ENCODE peak calls at places on chromosomes 4 and X, in ten cellular contexts. K is BE2C; A is SK-N-SH; H is pancreas; Z is cardiac muscle cell; B is HAP-1; Q is heart right ventricle; M is CD8-positive, alpha-beta memory T cell; R is psoas muscle; E is CD4-positive, alpha-beta memory T cell. D is an unnamed sample.
A peak's percentile ranks its signal among the peaks of the same experiment; 100 is the strongest.

GRCh38 chr4:74414149-74414809 is 30.7 kb upstream of the AREG start:
- DNase-seq in K (no peak), A (no peak), H (no peak), Z (no peak), B (no peak), Q (no peak), M (no peak), R (no peak), E (no peak), D (no peak)

GRCh38 chrX:50168305-50168704 is 32.5 kb downstream of the AKAP4 start:
- DNase-seq in K (no peak), A (no peak), H (no peak), Z (no peak), B (no peak), Q (no peak), M (no peak), R (no peak), E (no peak), D (no peak)

GRCh38 chr4:106695846-106696245 is 327.3 kb upstream of the GIMD1 start:
- DNase-seq in K (no peak), A (no peak), H (no peak), Z (no peak), B (no peak), Q (no peak), M (no peak), R (no peak), E (no peak), D (no peak)

GRCh38 chrX:23317799-23318724 is 16.6 kb upstream of the PTCHD1 start:
- DNase-seq in K (peak; percentile 46), A (peak; percentile 69), H (no peak), Z (peak; percentile 46), B (peak; percentile 28), Q (no peak), M (peak; percentile 4), R (no peak), E (peak; percentile 10), D (no peak)

GRCh38 chrX:132023896-132024386 is 839 bp downstream of the STK26 start:
- DNase-seq in K (no peak), A (no peak), H (no peak), Z (peak; percentile 68), B (peak; percentile 51), Q (no peak), M (peak; percentile 56), R (no peak), E (peak; percentile 54), D (peak; percentile 23)

GRCh38 chr4:3431446-3431993 is 10.2 kb upstream of the HGFAC start:
- DNase-seq in K (no peak), A (no peak), H (peak; percentile 46), Z (no peak), B (no peak), Q (no peak), M (no peak), R (no peak), E (no peak), D (no peak)

GRCh38 chrX:97860206-97860605 is 976.5 kb downstream of the RPA4 start:
- DNase-seq in K (no peak), A (no peak), H (no peak), Z (no peak), B (peak; percentile 63), Q (no peak), M (no peak), R (no peak), E (no peak), D (no peak)

GRCh38 chr4:184471872-184472539 is 2.3 kb downstream of the IRF2 start:
- DNase-seq in K (peak; percentile 52), A (peak; percentile 60), H (no peak), Z (no peak), B (no peak), Q (no peak), M (peak; percentile 31), R (no peak), E (peak; percentile 28), D (no peak)

GRCh38 chr4:168830777-168831512 is 179.1 kb downstream of the CBR4 start:
- DNase-seq in K (no peak), A (peak; percentile 32), H (no peak), Z (no peak), B (no peak), Q (no peak), M (no peak), R (no peak), E (no peak), D (no peak)

GRCh38 chr4:139767585-139767984 is 102.0 kb downstream of the MGST2 start:
- DNase-seq in K (no peak), A (no peak), H (no peak), Z (no peak), B (no peak), Q (no peak), M (no peak), R (no peak), E (no peak), D (no peak)

GRCh38 chr4:10781805-10782204 is 97.2 kb upstream of the CLNK start:
- DNase-seq in K (no peak), A (no peak), H (no peak), Z (no peak), B (no peak), Q (no peak), M (no peak), R (no peak), E (no peak), D (no peak)

GRCh38 chr4:183388777-183389176 is 55.7 kb upstream of the CDKN2AIP start:
- DNase-seq in K (no peak), A (no peak), H (no peak), Z (no peak), B (no peak), Q (no peak), M (no peak), R (no peak), E (no peak), D (no peak)

GRCh38 chr4:31998807-31999206 is 1278.6 kb downstream of the PCDH7 start:
- DNase-seq in K (no peak), A (no peak), H (no peak), Z (no peak), B (no peak), Q (no peak), M (no peak), R (no peak), E (no peak), D (no peak)

GRCh38 chrX:115449742-115450141 is 111.2 kb upstream of the PLS3 start:
- DNase-seq in K (peak; percentile 19), A (no peak), H (no peak), Z (no peak), B (no peak), Q (peak; percentile 54), M (no peak), R (peak; percentile 34), E (no peak), D (no peak)

GRCh38 chrX:68498044-68498507 is 775 bp upstream of the YIPF6 start:
- DNase-seq in K (no peak), A (peak; percentile 39), H (no peak), Z (no peak), B (peak; percentile 74), Q (no peak), M (no peak), R (no peak), E (peak; percentile 11), D (no peak)

GRCh38 chr4:16329132-16329796 is 103.0 kb upstream of the TAPT1 start:
- DNase-seq in K (no peak), A (no peak), H (no peak), Z (no peak), B (no peak), Q (no peak), M (no peak), R (no peak), E (no peak), D (no peak)

GRCh38 chr4:129059028-129059427 is 34.3 kb downstream of the SCLT1 start:
- DNase-seq in K (no peak), A (no peak), H (no peak), Z (no peak), B (no peak), Q (no peak), M (no peak), R (no peak), E (no peak), D (no peak)
- H3K9me3 ChIP-seq in K (no peaks in the 10 kb centered on the region), A (peaks cover 31% of the 10 kb centered on the region), H (no peaks in the 10 kb centered on the region), Z (no peaks in the 10 kb centered on the region), B (peaks cover 9% of the 10 kb centered on the region), Q (peaks cover 100% of the 10 kb centered on the region), M (peaks cover 61% of the 10 kb centered on the region), R (peaks cover 62% of the 10 kb centered on the region), E (peaks cover 51% of the 10 kb centered on the region), D (peaks cover 20% of the 10 kb centered on the region)

GRCh38 chr4:189861101-189861500 is 79.6 kb upstream of the FRG1 start:
- DNase-seq in K (no peak), A (no peak), H (no peak), Z (no peak), B (no peak), Q (no peak), M (no peak), R (no peak), E (no peak), D (no peak)

DNA sequence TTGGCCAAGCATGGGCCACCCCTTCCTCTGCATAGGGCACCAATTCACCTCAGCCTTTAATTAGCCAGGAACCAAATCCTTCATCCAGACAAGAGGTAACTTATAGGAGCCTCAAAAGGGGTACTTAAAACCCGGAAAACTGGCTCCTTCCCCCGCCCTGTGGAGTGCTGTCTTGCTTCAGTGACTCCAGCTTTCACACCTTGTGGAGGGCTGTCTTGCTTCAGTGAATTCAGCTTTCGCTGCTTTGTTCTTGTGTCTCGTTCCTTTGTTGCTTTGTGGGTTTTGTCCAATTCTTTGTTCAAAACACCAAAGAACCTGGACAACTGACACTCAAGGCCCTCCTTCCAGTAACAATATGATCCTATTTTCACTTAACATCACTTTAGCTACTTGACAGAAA is 82.2 kb upstream of the FRG1 start:
- DNase-seq in K (no peak), A (no peak), H (no peak), Z (no peak), B (no peak), Q (no peak), M (no peak), R (no peak), E (no peak), D (no peak)
- H3K9me3 ChIP-seq in K (no peaks in the 10 kb centered on the region), A (no peaks in the 10 kb centered on the region), H (no peaks in the 10 kb centered on the region), Z (no peaks in the 10 kb centered on the region), B (no peaks in the 10 kb centered on the region), Q (peaks cover 10% of the 10 kb centered on the region), M (no peaks in the 10 kb centered on the region), R (no peaks in the 10 kb centered on the region), E (no peaks in the 10 kb centered on the region), D (no peaks in the 10 kb centered on the region)

DNA sequence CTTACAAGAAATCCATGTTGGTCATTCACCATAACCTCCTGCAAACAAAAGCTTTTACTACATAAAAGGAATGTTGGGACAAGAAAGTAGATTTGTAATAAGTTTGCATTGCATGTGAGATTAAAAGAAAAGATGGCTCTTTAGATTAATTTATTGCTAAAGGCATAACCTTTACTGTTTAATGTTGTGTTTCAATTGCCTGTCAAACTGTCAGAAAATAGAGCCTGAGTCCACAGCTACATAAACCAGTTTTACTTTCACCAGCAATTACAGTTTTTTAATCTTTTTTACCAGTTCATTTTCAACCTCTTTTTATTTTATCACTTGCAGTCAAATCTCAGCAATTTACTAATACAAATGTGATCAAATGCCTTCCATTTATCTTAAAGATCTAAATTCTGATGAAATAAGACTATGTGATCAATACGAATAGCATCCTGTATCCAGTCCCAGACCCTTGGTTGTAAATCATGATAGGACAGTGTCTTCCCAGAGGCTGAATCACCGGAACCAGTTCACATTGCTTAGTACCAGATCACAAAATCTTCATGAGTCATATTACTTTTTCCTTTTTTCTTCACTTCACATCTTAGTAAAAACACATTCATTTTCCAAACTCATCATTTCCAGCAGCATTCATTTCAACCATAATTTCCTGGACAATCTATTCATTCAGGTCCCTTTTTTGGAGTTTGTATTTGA is 95.4 kb upstream of the FRG1 start:
- DNase-seq in K (no peak), A (no peak), H (no peak), Z (no peak), B (no peak), Q (no peak), M (no peak), R (no peak), E (no peak), D (no peak)
- H3K9me3 ChIP-seq in K (no peaks in the 10 kb centered on the region), A (no peaks in the 10 kb centered on the region), H (no peaks in the 10 kb centered on the region), Z (no peaks in the 10 kb centered on the region), B (no peaks in the 10 kb centered on the region), Q (no peaks in the 10 kb centered on the region), M (no peaks in the 10 kb centered on the region), R (no peaks in the 10 kb centered on the region), E (no peaks in the 10 kb centered on the region), D (no peaks in the 10 kb centered on the region)

GRCh38 chr4:82381235-82381634 is 7.4 kb upstream of the HNRNPD start:
- DNase-seq in K (no peak), A (no peak), H (no peak), Z (no peak), B (no peak), Q (no peak), M (no peak), R (no peak), E (no peak), D (no peak)
- H3K9me3 ChIP-seq in K (no peaks in the 10 kb centered on the region), A (peaks cover 9% of the 10 kb centered on the region), H (no peaks in the 10 kb centered on the region), Z (no peaks in the 10 kb centered on the region), B (peaks cover 4% of the 10 kb centered on the region), Q (no peaks in the 10 kb centered on the region), M (no peaks in the 10 kb centered on the region), R (no peaks in the 10 kb centered on the region), E (no peaks in the 10 kb centered on the region), D (no peaks in the 10 kb centered on the region)

D was measured in T-helper 17 cell.